ENCODE peak calls at places on chromosome 5, in four cellular contexts. S, E, H and P are unnamed samples.

GRCh38 chr5:158463188-158463587 is 604.2 kb upstream of the CLINT1 start:
- DNase-seq in S (peak), E (no peak), H (peak), P (peak)

GRCh38 chr5:34586117-34586885 is 69.8 kb upstream of the RAI14 start:
- DNase-seq in S (peak), E (no peak), H (peak), P (peak)

GRCh38 chr5:65078331-65078730 is 309.6 kb downstream of the CWC27 start:
- DNase-seq in S (no peak), E (no peak), H (no peak), P (no peak)

GRCh38 chr5:120808135-120808534 is 344.0 kb downstream of the PRR16 start:
- DNase-seq in S (no peak), E (no peak), H (no peak), P (no peak)

GRCh38 chr5:11455505-11455904 is 448.7 kb downstream of the CTNND2 start:
- DNase-seq in S (no peak), E (no peak), H (no peak), P (no peak)

GRCh38 chr5:137056676-137057075 is 442.4 kb downstream of the SPOCK1 start:
- DNase-seq in S (no peak), E (no peak), H (no peak), P (no peak)

GRCh38 chr5:32638309-32638708 is 53.0 kb downstream of the SUB1 start:
- DNase-seq in S (no peak), E (no peak), H (no peak), P (no peak)

GRCh38 chr5:59134770-59135169 is 551.9 kb downstream of the RAB3C start:
- DNase-seq in S (no peak), E (no peak), H (no peak), P (no peak)

GRCh38 chr5:14882658-14883580 is 11.3 kb upstream of the ANKH start:
- DNase-seq in S (no peak), E (no peak), H (no peak), P (peak)

GRCh38 chr5:95783661-95784060 is 38.9 kb downstream of the GLRX start:
- DNase-seq in S (no peak), E (no peak), H (no peak), P (no peak)

GRCh38 chr5:80055491-80056170 is 20.5 kb downstream of the THBS4 start:
- DNase-seq in S (no peak), E (peak), H (no peak), P (peak)
- TF ChIP-seq EZH2 in S (no peak), E (no peak), H (no peak), P (no peak)

GRCh38 chr5:174295736-174296481 is 250.4 kb downstream of the NSG2 start:
- DNase-seq in S (no peak), E (no peak), H (no peak), P (no peak)
- H3K9ac ChIP-seq in S (no peak), E (no peak), H (no peak), P (no peak)

DNA sequence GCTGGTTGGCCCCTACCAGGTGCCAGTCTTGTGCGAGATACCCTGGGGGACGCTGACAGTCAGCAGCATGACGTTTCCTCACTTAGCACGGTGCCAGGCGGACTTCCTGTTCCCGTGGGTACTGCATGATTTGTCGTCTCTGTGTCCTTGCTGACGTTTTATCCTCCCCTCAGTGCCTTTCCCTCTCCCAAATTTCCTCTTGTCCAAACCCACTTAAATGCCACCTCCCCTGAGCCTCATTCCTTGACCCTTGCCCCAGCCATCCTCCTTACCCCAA is 60.6 kb upstream of the SAP30L start:
- DNase-seq in S (no peak), E (no peak), H (no peak), P (no peak)
- TF ChIP-seq EZH2 in S (no peak), E (no peak), H (no peak), P (no peak)

DNA sequence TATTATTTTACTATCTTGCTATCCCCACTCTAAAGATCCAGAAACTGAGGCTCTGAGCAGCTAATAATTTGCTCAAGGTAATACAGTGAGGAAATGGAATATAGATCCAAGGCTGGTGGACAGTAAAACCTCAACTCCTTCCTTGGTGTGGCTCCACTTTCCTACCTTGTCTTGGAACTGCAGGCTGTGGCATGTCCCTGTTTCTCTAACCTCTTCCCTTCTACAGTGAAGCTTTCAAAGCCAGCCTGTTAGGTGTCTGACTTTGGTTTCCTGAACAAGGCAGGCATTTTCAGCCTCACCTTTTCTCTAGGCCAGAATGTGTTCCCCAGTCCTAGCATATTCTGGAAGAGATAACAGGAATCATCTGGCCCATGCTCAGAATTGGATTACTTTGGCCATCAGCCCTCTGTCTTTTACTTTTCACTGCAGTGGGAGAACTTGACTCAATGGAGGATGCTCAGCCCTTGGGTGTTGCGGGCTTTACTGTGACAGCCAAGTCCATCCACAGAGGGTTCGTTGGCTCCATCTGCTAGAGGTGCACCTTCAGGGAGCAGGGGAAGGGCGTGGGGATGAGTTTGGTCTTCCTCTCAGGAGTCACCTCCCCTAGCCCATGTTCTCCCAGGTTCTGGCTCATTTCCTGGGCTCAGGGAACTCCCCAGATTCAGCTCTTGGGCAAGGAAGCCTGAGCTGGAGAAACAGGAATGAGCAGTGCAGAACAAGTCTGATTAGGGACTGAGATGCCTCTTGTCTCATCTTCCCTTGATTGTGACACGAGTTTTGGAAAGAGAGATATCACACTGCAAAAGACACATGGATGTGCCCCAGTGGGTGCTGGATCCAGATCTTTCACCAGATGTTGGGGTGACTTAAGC is 1.1 kb downstream of the NIPAL4 start:
- DNase-seq in S (no peak), E (no peak), H (no peak), P (no peak)
- H3K9ac ChIP-seq in S (no peak), E (no peak), H (no peak), P (no peak)

DNA sequence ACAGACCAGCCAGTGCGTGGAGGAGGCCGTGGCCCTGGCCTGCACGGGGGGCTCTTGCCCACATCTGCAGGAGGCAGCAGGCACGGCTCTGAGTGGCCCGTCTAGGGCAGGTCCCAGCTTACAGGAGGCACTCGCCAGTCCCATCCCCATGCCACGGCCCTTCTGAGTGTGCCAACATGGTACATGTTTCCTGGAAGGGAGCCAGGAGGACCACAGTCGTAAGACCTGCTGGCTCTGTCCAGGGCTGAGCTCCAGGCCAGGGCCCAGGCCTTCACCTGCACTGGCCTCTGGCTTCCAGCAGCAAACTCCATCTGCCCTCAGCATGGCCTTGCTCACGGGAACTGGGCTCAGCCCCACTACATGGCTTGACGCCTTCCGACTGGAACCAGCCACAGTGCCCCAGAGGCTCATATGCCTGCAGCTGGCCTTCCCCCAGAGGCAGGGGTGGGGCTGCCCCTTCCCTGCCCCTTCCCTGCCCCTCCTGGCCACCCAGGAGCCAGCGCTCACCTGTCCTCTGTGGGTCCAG is 3.8 kb downstream of the NKD2 start:
- DNase-seq in S (no peak), E (no peak), H (no peak), P (no peak)
- TF ChIP-seq EZH2 in S (no peak), E (no peak), H (no peak), P (no peak)

DNA sequence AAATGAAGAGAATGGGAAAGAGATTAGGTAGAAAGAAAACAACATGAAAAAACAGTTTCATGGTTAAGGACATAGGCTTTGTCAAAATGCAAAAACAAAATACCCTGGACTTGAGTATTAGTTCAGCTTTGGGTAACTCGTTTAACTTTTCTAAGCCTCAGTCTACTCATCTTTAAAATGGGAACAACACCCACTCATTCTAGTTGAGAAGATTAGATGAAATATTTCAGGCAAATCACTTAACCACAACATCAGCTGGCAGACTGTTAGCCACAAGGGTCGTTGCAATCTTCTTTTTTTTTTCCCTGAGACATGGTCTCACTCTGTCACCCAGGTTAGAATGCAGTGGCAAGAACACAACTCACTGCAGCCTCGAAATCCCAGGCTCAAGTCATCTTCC is 185.6 kb downstream of the DCP2 start:
- DNase-seq in S (no peak), E (no peak), H (no peak), P (no peak)
- H3K9ac ChIP-seq in S (no peak), E (no peak), H (no peak), P (no peak)